ENCODE peak calls at places on chromosomes 4 and X, in nine cellular contexts. One of them, this sample, is unnamed.
A peak's percentile ranks its signal among the peaks of the same experiment; 100 is the strongest.

GRCh38 chr4:67568820-67569219 is 10.3 kb downstream of the STAP1 start:
- DNase-seq in BE2C: no peak
- DNase-seq in SIG-M5: no peak
- DNase-seq in HS-5: no peak
- DNase-seq in Peyer's patch: no peak
- DNase-seq in stimulated activated CD8-positive, alpha-beta memory T cell treated with anti-CD3 and anti-CD28 coated beads, Interleukin-4, amount 100 ng/mL, for 4 hours: no peak
- DNase-seq in Caki2: no peak
- DNase-seq in stromal cell of bone marrow: no peak
- DNase-seq in bronchial epithelial cell: peak; percentile 94
- DNase-seq in this sample: no peak

GRCh38 chr4:82123934-82124333 is 249.9 kb downstream of the HNRNPD start:
- DNase-seq in stromal cell of bone marrow: no peak
- DNase-seq in bronchial epithelial cell: no peak
- DNase-seq in Peyer's patch: no peak
- DNase-seq in Caki2: no peak
- DNase-seq in SIG-M5: no peak
- DNase-seq in stimulated activated CD8-positive, alpha-beta memory T cell treated with anti-CD3 and anti-CD28 coated beads, Interleukin-4, amount 100 ng/mL, for 4 hours: no peak
- DNase-seq in BE2C: no peak
- DNase-seq in HS-5: no peak
- DNase-seq in this sample: no peak

GRCh38 chr4:7198440-7199128 is 6.2 kb downstream of the SORCS2 start:
- DNase-seq in stimulated activated CD8-positive, alpha-beta memory T cell treated with anti-CD3 and anti-CD28 coated beads, Interleukin-4, amount 100 ng/mL, for 4 hours: no peak
- DNase-seq in SIG-M5: no peak
- DNase-seq in Caki2: no peak
- DNase-seq in bronchial epithelial cell: no peak
- DNase-seq in Peyer's patch: no peak
- DNase-seq in HS-5: no peak
- DNase-seq in BE2C: peak; percentile 3
- DNase-seq in stromal cell of bone marrow: no peak
- DNase-seq in this sample: no peak

GRCh38 chr4:38424171-38424871 is 239.7 kb upstream of the KLF3 start:
- DNase-seq in BE2C: no peak
- DNase-seq in Caki2: no peak
- DNase-seq in stimulated activated CD8-positive, alpha-beta memory T cell treated with anti-CD3 and anti-CD28 coated beads, Interleukin-4, amount 100 ng/mL, for 4 hours: no peak
- DNase-seq in bronchial epithelial cell: no peak
- DNase-seq in Peyer's patch: no peak
- DNase-seq in HS-5: no peak
- DNase-seq in stromal cell of bone marrow: no peak
- DNase-seq in SIG-M5: no peak
- DNase-seq in this sample: no peak

GRCh38 chrX:9569875-9570274 is 105.0 kb downstream of the TBL1X start:
- DNase-seq in SIG-M5: no peak
- DNase-seq in stromal cell of bone marrow: no peak
- DNase-seq in Caki2: peak; percentile 66
- DNase-seq in Peyer's patch: no peak
- DNase-seq in bronchial epithelial cell: no peak
- DNase-seq in stimulated activated CD8-positive, alpha-beta memory T cell treated with anti-CD3 and anti-CD28 coated beads, Interleukin-4, amount 100 ng/mL, for 4 hours: no peak
- DNase-seq in BE2C: no peak
- DNase-seq in HS-5: no peak
- DNase-seq in this sample: no peak

GRCh38 chr4:175066923-175067627 is 148.9 kb downstream of the ADAM29 start:
- DNase-seq in HS-5: no peak
- DNase-seq in Caki2: no peak
- DNase-seq in Peyer's patch: no peak
- DNase-seq in stimulated activated CD8-positive, alpha-beta memory T cell treated with anti-CD3 and anti-CD28 coated beads, Interleukin-4, amount 100 ng/mL, for 4 hours: no peak
- DNase-seq in BE2C: no peak
- DNase-seq in SIG-M5: no peak
- DNase-seq in stromal cell of bone marrow: no peak
- DNase-seq in bronchial epithelial cell: peak; percentile 3
- DNase-seq in this sample: no peak

GRCh38 chrX:71143508-71143907 is 1.1 kb upstream of the NLGN3 start:
- DNase-seq in bronchial epithelial cell: peak; percentile 9
- DNase-seq in Caki2: no peak
- DNase-seq in BE2C: no peak
- DNase-seq in HS-5: no peak
- DNase-seq in Peyer's patch: no peak
- DNase-seq in stromal cell of bone marrow: peak; percentile 31
- DNase-seq in SIG-M5: no peak
- DNase-seq in stimulated activated CD8-positive, alpha-beta memory T cell treated with anti-CD3 and anti-CD28 coated beads, Interleukin-4, amount 100 ng/mL, for 4 hours: no peak
- DNase-seq in this sample: no peak

GRCh38 chr4:99179626-99180025 is 35.5 kb upstream of the ADH4 start:
- DNase-seq in HS-5: no peak
- DNase-seq in BE2C: no peak
- DNase-seq in bronchial epithelial cell: peak; percentile 8
- DNase-seq in stimulated activated CD8-positive, alpha-beta memory T cell treated with anti-CD3 and anti-CD28 coated beads, Interleukin-4, amount 100 ng/mL, for 4 hours: no peak
- DNase-seq in stromal cell of bone marrow: no peak
- DNase-seq in Caki2: peak; percentile 44
- DNase-seq in SIG-M5: no peak
- DNase-seq in Peyer's patch: no peak
- DNase-seq in this sample: no peak

GRCh38 chr4:148300877-148301276 is 141.3 kb downstream of the NR3C2 start:
- DNase-seq in Peyer's patch: no peak
- DNase-seq in stromal cell of bone marrow: no peak
- DNase-seq in bronchial epithelial cell: no peak
- DNase-seq in Caki2: no peak
- DNase-seq in SIG-M5: no peak
- DNase-seq in HS-5: no peak
- DNase-seq in BE2C: no peak
- DNase-seq in stimulated activated CD8-positive, alpha-beta memory T cell treated with anti-CD3 and anti-CD28 coated beads, Interleukin-4, amount 100 ng/mL, for 4 hours: no peak
- DNase-seq in this sample: no peak

GRCh38 chrX:77785746-77786548 is at the start of gene ATRX:
- DNase-seq in stimulated activated CD8-positive, alpha-beta memory T cell treated with anti-CD3 and anti-CD28 coated beads, Interleukin-4, amount 100 ng/mL, for 4 hours: peak; percentile 53
- DNase-seq in Peyer's patch: peak; percentile 66
- DNase-seq in SIG-M5: peak; percentile 68
- DNase-seq in HS-5: peak; percentile 33
- DNase-seq in BE2C: peak; percentile 76
- DNase-seq in stromal cell of bone marrow: peak; percentile 59
- DNase-seq in bronchial epithelial cell: peak; percentile 68
- DNase-seq in Caki2: peak; percentile 78
- DNase-seq in this sample: peak; percentile 33

GRCh38 chr4:8904041-8904501 is 32.4 kb upstream of the HMX1 start:
- DNase-seq in stimulated activated CD8-positive, alpha-beta memory T cell treated with anti-CD3 and anti-CD28 coated beads, Interleukin-4, amount 100 ng/mL, for 4 hours: no peak
- DNase-seq in Caki2: no peak
- DNase-seq in SIG-M5: no peak
- DNase-seq in HS-5: no peak
- DNase-seq in Peyer's patch: no peak
- DNase-seq in bronchial epithelial cell: no peak
- DNase-seq in BE2C: peak; percentile 3
- DNase-seq in stromal cell of bone marrow: no peak
- DNase-seq in this sample: no peak

GRCh38 chr4:83115000-83115399 is 471 bp upstream of the PLAC8 start:
- DNase-seq in HS-5: peak; percentile 29
- DNase-seq in stromal cell of bone marrow: peak; percentile 18
- DNase-seq in Caki2: no peak
- DNase-seq in stimulated activated CD8-positive, alpha-beta memory T cell treated with anti-CD3 and anti-CD28 coated beads, Interleukin-4, amount 100 ng/mL, for 4 hours: no peak
- DNase-seq in Peyer's patch: no peak
- DNase-seq in SIG-M5: no peak
- DNase-seq in BE2C: no peak
- DNase-seq in bronchial epithelial cell: peak; percentile 79
- DNase-seq in this sample: no peak

GRCh38 chrX:4935846-4936245 is 1222.4 kb upstream of the PRKX start:
- DNase-seq in HS-5: no peak
- DNase-seq in BE2C: no peak
- DNase-seq in SIG-M5: peak; percentile 17
- DNase-seq in Peyer's patch: no peak
- DNase-seq in stimulated activated CD8-positive, alpha-beta memory T cell treated with anti-CD3 and anti-CD28 coated beads, Interleukin-4, amount 100 ng/mL, for 4 hours: no peak
- DNase-seq in stromal cell of bone marrow: no peak
- DNase-seq in Caki2: no peak
- DNase-seq in bronchial epithelial cell: peak; percentile 72
- DNase-seq in this sample: no peak

This sample was measured in cerebellar nuclear complex.